ENCODE peak calls at places on chromosomes 6 and 20, in seven cellular contexts. N is SK-N-SH, K is A549, P is AG04450, U is pancreas, A is adrenal gland, J is ovary. G is an unnamed sample.
A peak's percentile ranks its signal among the peaks of the same experiment; 100 is the strongest.

GRCh38 chr20:11229772-11230171 is 556.0 kb upstream of the JAG1 start:
- DNase-seq in A (peak; percentile 18), N (no peak), U (peak; percentile 33), K (peak; percentile 66), J (peak; percentile 55), P (peak; percentile 88), G (no peak)

GRCh38 chr6:34284563-34285545 is 36.0 kb upstream of the SMIM29 start:
- DNase-seq in K (no peak), N (no peak), U (peak; percentile 46), J (peak; percentile 39), A (peak; percentile 38), P (peak; percentile 32), G (peak; percentile 50)

GRCh38 chr6:84872996-84873395 is 108.6 kb upstream of the TBX18 start:
- DNase-seq in J (no peak), K (no peak), N (no peak), U (no peak), P (no peak), A (no peak), G (no peak)

GRCh38 chr20:21615617-21616080 is 89.8 kb upstream of the PAX1 start:
- DNase-seq in J (peak; percentile 24), U (peak; percentile 29), A (peak; percentile 79), P (no peak), N (peak; percentile 70), K (peak; percentile 71), G (peak; percentile 92)

GRCh38 chr6:66421570-66421969 is 714.5 kb upstream of the EYS start:
- DNase-seq in P (no peak), A (no peak), U (no peak), N (no peak), J (no peak), K (peak; percentile 1), G (no peak)

GRCh38 chr6:28080631-28081485 is 490 bp downstream of the ZNF165 start:
- DNase-seq in N (peak; percentile 87), K (peak; percentile 97), A (peak; percentile 95), U (peak; percentile 92), J (peak; percentile 94), P (peak; percentile 92), G (peak; percentile 89)

GRCh38 chr20:43138061-43138860 is 51.4 kb downstream of the PTPRT start:
- DNase-seq in N (no peak), K (no peak), U (no peak), P (no peak), A (no peak), J (no peak), G (peak; percentile 56)

GRCh38 chr20:37526839-37527637 is 638 bp downstream of the BLCAP start:
- DNase-seq in P (no peak), J (no peak), A (peak; percentile 36), U (no peak), K (peak; percentile 22), N (peak; percentile 49), G (no peak)

GRCh38 chr20:59051666-59052065 is 9.1 kb upstream of the PRELID3B start:
- DNase-seq in K (no peak), P (no peak), J (no peak), U (no peak), A (no peak), N (no peak), G (no peak)

GRCh38 chr20:21272679-21273078 is 30.5 kb upstream of the XRN2 start:
- DNase-seq in J (no peak), K (no peak), A (no peak), U (no peak), N (no peak), P (no peak), G (no peak)

GRCh38 chr6:13695217-13695616 is 16.4 kb downstream of the RANBP9 start:
- DNase-seq in K (no peak), N (no peak), P (peak; percentile 29), U (no peak), A (no peak), J (no peak), G (no peak)

GRCh38 chr6:52639493-52639892 is 31.4 kb upstream of the TMEM14A start:
- DNase-seq in U (no peak), A (no peak), N (no peak), K (no peak), J (no peak), P (no peak), G (no peak)

GRCh38 chr6:30091577-30092381 is 16.2 kb upstream of the RNF39 start:
- DNase-seq in A (peak; percentile 93), U (no peak), K (peak; percentile 48), J (no peak), P (peak; percentile 15), N (no peak), G (no peak)

GRCh38 chr6:146965110-146965689 is 239.0 kb upstream of the STXBP5 start:
- DNase-seq in P (no peak), A (no peak), U (no peak), N (no peak), J (no peak), K (no peak), G (no peak)

GRCh38 chr6:120606743-120607142 is 727.5 kb downstream of the TBC1D32 start:
- DNase-seq in U (no peak), N (no peak), J (no peak), A (no peak), P (no peak), K (no peak), G (no peak)

GRCh38 chr6:155432293-155432692 is 23.3 kb downstream of the NOX3 start:
- DNase-seq in K (no peak), N (no peak), U (no peak), A (no peak), J (no peak), P (no peak), G (no peak)

GRCh38 chr20:57030611-57031600 is 235.5 kb downstream of the BMP7 start:
- DNase-seq in A (no peak), U (no peak), J (no peak), N (peak; percentile 29), P (no peak), K (no peak), G (no peak)

GRCh38 chr6:39806277-39806676 is 14.1 kb downstream of the DAAM2 start:
- DNase-seq in U (no peak), J (no peak), N (no peak), P (no peak), K (no peak), A (no peak), G (no peak)

GRCh38 chr6:41073968-41074691 is 1.4 kb downstream of the NFYA start:
- DNase-seq in A (no peak), P (no peak), K (no peak), J (no peak), U (no peak), N (no peak), G (no peak)

GRCh38 chr6:31075528-31075927 is 36.8 kb downstream of the C6orf15 start:
- DNase-seq in K (no peak), N (no peak), A (no peak), J (no peak), U (no peak), P (no peak), G (no peak)

GRCh38 chr20:22819784-22820183 is 215.3 kb upstream of the SSTR4 start:
- DNase-seq in K (no peak), N (no peak), A (no peak), U (no peak), P (no peak), J (no peak), G (no peak)

GRCh38 chr6:6007311-6008113 is 787 bp upstream of the NRN1 start:
- DNase-seq in P (no peak), U (no peak), A (no peak), K (peak; percentile 18), N (peak; percentile 68), J (no peak), G (peak; percentile 59)

GRCh38 chr20:20824924-20825584 is 112.6 kb upstream of the RALGAPA2 start:
- DNase-seq in J (peak; percentile 59), A (peak; percentile 67), P (no peak), K (peak; percentile 53), U (peak; percentile 51), N (peak; percentile 56), G (no peak)

GRCh38 chr20:25540273-25540672 is 45.1 kb downstream of the NINL start:
- DNase-seq in P (no peak), A (peak; percentile 59), N (no peak), U (no peak), J (no peak), K (no peak), G (peak; percentile 59)
- H3K4me3 ChIP-seq in P (peak overlapping the region; percentile 36), A (no peak overlapping the region), N (no peak overlapping the region), U (peak overlapping the region; percentile 12), J (peak overlapping the region; percentile 24), K (no peak overlapping the region), G (peak overlapping the region; percentile 31)

GRCh38 chr6:169266261-169266660 is 12.6 kb upstream of the THBS2 start:
- DNase-seq in A (no peak), N (no peak), K (no peak), U (no peak), J (no peak), P (no peak), G (no peak)
- H3K27ac ChIP-seq in A (no peak overlapping the region), N (no peak overlapping the region), K (no peak overlapping the region), U (no peak overlapping the region), J (no peak overlapping the region), P (no peak overlapping the region), G (no peak overlapping the region)

GRCh38 chr6:100300221-100300736 is 164.4 kb downstream of the SIM1 start:
- DNase-seq in K (peak; percentile 94), N (no peak), U (no peak), P (peak; percentile 72), J (no peak), A (no peak), G (no peak)

GRCh38 chr6:100301731-100302130 is 163.0 kb downstream of the SIM1 start:
- DNase-seq in K (no peak), U (no peak), N (no peak), P (no peak), A (no peak), J (no peak), G (no peak)

DNA sequence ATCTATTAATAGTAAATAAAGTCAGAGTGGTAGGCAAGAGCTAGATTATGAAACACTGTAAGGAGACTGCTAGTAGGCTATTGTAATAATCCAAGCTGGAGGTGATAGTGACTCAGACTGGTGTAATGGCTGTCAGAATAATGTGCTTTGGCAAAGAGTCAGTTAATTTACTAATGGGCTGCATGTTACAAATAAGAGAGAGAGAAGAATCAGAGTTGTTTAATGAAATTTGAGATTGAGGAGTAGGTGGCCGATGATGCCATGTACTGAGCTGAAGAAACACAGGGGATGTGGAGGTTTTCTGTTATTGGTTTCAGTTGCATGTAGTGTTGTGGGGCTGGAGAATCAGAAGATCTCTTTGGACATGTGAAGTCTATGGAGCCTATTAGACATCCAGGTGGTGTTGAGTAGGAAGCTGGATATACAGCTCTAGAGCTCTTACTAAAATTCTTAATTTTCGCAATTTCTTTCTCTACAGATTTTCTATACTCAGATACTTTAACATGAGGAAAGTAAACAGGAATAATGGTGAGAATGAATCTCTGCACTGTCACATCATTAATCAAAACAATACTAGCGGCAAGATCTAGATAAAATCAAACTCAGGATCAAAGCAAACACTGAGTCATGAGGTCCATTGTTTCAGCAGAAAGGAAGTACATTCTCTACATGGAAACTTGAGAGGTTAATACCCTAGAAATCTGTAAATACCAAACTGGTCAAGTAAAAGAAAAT is 167.7 kb downstream of the SIM1 start:
- DNase-seq in A (no peak), N (no peak), U (no peak), P (peak; percentile 41), J (no peak), K (peak; percentile 77), G (no peak)
- H3K4me3 ChIP-seq in A (no peak overlapping the region), N (no peak overlapping the region), U (no peak overlapping the region), P (no peak overlapping the region), J (no peak overlapping the region), K (peak overlapping the region; percentile 20), G (no peak overlapping the region)

GRCh38 chr6:17972074-17972966 is 15.1 kb downstream of the KIF13A start:
- DNase-seq in U (no peak), J (no peak), P (no peak), N (no peak), K (no peak), A (no peak), G (no peak)
- H3K27ac ChIP-seq in U (no peak overlapping the region), J (no peak overlapping the region), P (no peak overlapping the region), N (no peak overlapping the region), K (peak overlapping the region; percentile 72), A (no peak overlapping the region), G (no peak overlapping the region)

GRCh38 chr6:436308-437041 is 44.9 kb downstream of the IRF4 start:
- DNase-seq in N (peak; percentile 7), J (no peak), U (no peak), A (no peak), K (no peak), P (peak; percentile 11), G (no peak)
- H3K4me3 ChIP-seq in N (no peak overlapping the region), J (no peak overlapping the region), U (no peak overlapping the region), A (no peak overlapping the region), K (no peak overlapping the region), P (no peak overlapping the region), G (no peak overlapping the region)